ENCODE peak calls at places on chromosomes 12 and 14, in eight cellular contexts. H is T-cell; B is HTR-8/SVneo; O is AG04450; W is central memory CD8-positive, alpha-beta T cell; J is colonic mucosa; N is naive B cell; P is endothelial cell of umbilical vein. Z is an unnamed sample.
A peak's percentile ranks its signal among the peaks of the same experiment; 100 is the strongest.

GRCh38 chr14:34018564-34019244 is 67.8 kb upstream of the EGLN3 start:
- DNase-seq in H (no peak), B (no peak), O (no peak), W (no peak), J (no peak), N (peak; percentile 10), P (no peak), Z (no peak)

GRCh38 chr12:108241961-108242360 is 97.2 kb downstream of the CMKLR1 start:
- DNase-seq in H (no peak), B (peak; percentile 13), O (no peak), W (no peak), J (no peak), N (no peak), P (no peak), Z (no peak)

GRCh38 chr14:81655423-81656314 is 122.0 kb upstream of the SEL1L start:
- DNase-seq in H (no peak), B (peak; percentile 12), O (no peak), W (no peak), J (no peak), N (no peak), P (no peak), Z (no peak)

GRCh38 chr12:130764475-130765185 is 48.5 kb upstream of the RIMBP2 start:
- DNase-seq in H (no peak), B (no peak), O (no peak), W (no peak), J (no peak), N (no peak), P (peak; percentile 15), Z (no peak)

GRCh38 chr12:97082029-97082428 is 175.0 kb downstream of the NEDD1 start:
- DNase-seq in H (no peak), B (no peak), O (no peak), W (no peak), J (no peak), N (no peak), P (no peak), Z (no peak)

GRCh38 chr14:68630611-68631013 is 162.3 kb downstream of the ZFP36L1 start:
- DNase-seq in H (no peak), B (no peak), O (no peak), W (no peak), J (peak; percentile 16), N (no peak), P (no peak), Z (no peak)

GRCh38 chr14:83826838-83827237 is 1703.1 kb upstream of the FLRT2 start:
- DNase-seq in H (no peak), B (no peak), O (no peak), W (no peak), J (no peak), N (no peak), P (no peak), Z (no peak)

GRCh38 chr12:50215033-50215432 is 47.9 kb upstream of the CERS5 start:
- DNase-seq in H (no peak), B (no peak), O (no peak), W (no peak), J (no peak), N (no peak), P (no peak), Z (no peak)

GRCh38 chr14:24851406-24851805 is 198.5 kb downstream of the STXBP6 start:
- DNase-seq in H (no peak), B (no peak), O (no peak), W (no peak), J (no peak), N (no peak), P (no peak), Z (no peak)

GRCh38 chr14:73238262-73238852 is 1.1 kb downstream of the PAPLN start:
- DNase-seq in H (no peak), B (peak; percentile 94), O (peak; percentile 18), W (no peak), J (no peak), N (no peak), P (peak; percentile 63), Z (no peak)

GRCh38 chr14:70640938-70641547 is 673 bp upstream of the TTC9 start:
- DNase-seq in H (peak; percentile 45), B (peak; percentile 81), O (peak; percentile 18), W (no peak), J (peak; percentile 35), N (peak; percentile 71), P (peak; percentile 6), Z (peak; percentile 72)

GRCh38 chr14:60722163-60722835 is 1.9 kb downstream of the SIX4 start:
- DNase-seq in H (no peak), B (peak; percentile 95), O (no peak), W (no peak), J (no peak), N (peak; percentile 19), P (peak; percentile 54), Z (peak; percentile 50)

GRCh38 chr12:2169489-2169888 is 116.7 kb downstream of the CACNA1C start:
- DNase-seq in H (no peak), B (no peak), O (no peak), W (no peak), J (no peak), N (no peak), P (no peak), Z (no peak)

GRCh38 chr12:45705404-45705803 is 24.1 kb upstream of the ARID2 start:
- DNase-seq in H (no peak), B (no peak), O (no peak), W (no peak), J (no peak), N (no peak), P (no peak), Z (no peak)

GRCh38 chr12:132238487-132239248 is 90.7 kb downstream of the GALNT9 start:
- DNase-seq in H (no peak), B (no peak), O (no peak), W (no peak), J (no peak), N (no peak), P (no peak), Z (no peak)

GRCh38 chr12:38811814-38812356 is 93.5 kb downstream of the CPNE8 start:
- DNase-seq in H (no peak), B (no peak), O (no peak), W (no peak), J (no peak), N (no peak), P (no peak), Z (no peak)

GRCh38 chr12:6231359-6232268 is 31.4 kb downstream of the CD9 start:
- DNase-seq in H (no peak), B (no peak), O (no peak), W (no peak), J (peak; percentile 75), N (no peak), P (no peak), Z (no peak)

GRCh38 chr12:127041985-127042625 is 1224.9 kb upstream of the TMEM132C start:
- DNase-seq in H (no peak), B (no peak), O (no peak), W (no peak), J (no peak), N (no peak), P (no peak), Z (peak; percentile 30)

GRCh38 chr12:114911196-114911595 is 227.2 kb upstream of the TBX3 start:
- DNase-seq in H (no peak), B (no peak), O (no peak), W (no peak), J (no peak), N (no peak), P (no peak), Z (no peak)

GRCh38 chr14:83044001-83044400 is 1510.3 kb upstream of the SEL1L start:
- DNase-seq in H (no peak), B (no peak), O (no peak), W (no peak), J (no peak), N (no peak), P (no peak), Z (no peak)

GRCh38 chr14:89277229-89277628 is 139.8 kb downstream of the FOXN3 start:
- DNase-seq in H (no peak), B (no peak), O (no peak), W (no peak), J (no peak), N (no peak), P (no peak), Z (no peak)

GRCh38 chr12:90000721-90001120 is 292.1 kb upstream of the ATP2B1 start:
- DNase-seq in H (no peak), B (no peak), O (no peak), W (no peak), J (no peak), N (no peak), P (no peak), Z (no peak)

GRCh38 chr12:50677858-50678257 is 86.0 kb upstream of the ATF1 start:
- DNase-seq in H (no peak), B (no peak), O (no peak), W (no peak), J (no peak), N (no peak), P (no peak), Z (no peak)

GRCh38 chr14:51520087-51520486 is 131.6 kb upstream of the FRMD6 start:
- DNase-seq in H (no peak), B (no peak), O (no peak), W (no peak), J (no peak), N (no peak), P (peak; percentile 72), Z (no peak)

GRCh38 chr14:103194256-103195045 is 71.2 kb downstream of the TNFAIP2 start:
- DNase-seq in H (no peak), B (peak; percentile 52), O (peak; percentile 26), W (no peak), J (no peak), N (no peak), P (no peak), Z (no peak)

GRCh38 chr12:106681210-106681609 is 93.3 kb upstream of the RIC8B start:
- DNase-seq in H (no peak), B (no peak), O (no peak), W (no peak), J (no peak), N (no peak), P (no peak), Z (no peak)

GRCh38 chr14:96698846-96699543 is 98.2 kb upstream of the VRK1 start:
- DNase-seq in H (no peak), B (no peak), O (no peak), W (no peak), J (no peak), N (no peak), P (no peak), Z (peak; percentile 79)

GRCh38 chr12:115598827-115599226 is 678.7 kb downstream of the MED13L start:
- DNase-seq in H (no peak), B (no peak), O (no peak), W (no peak), J (no peak), N (no peak), P (no peak), Z (no peak)

GRCh38 chr12:109167781-109168180 is 51.4 kb downstream of the ACACB start:
- DNase-seq in H (no peak), B (no peak), O (no peak), W (no peak), J (no peak), N (no peak), P (no peak), Z (no peak)

GRCh38 chr12:122182887-122183587 is at the start of gene LRRC43:
- DNase-seq in H (no peak), B (no peak), O (no peak), W (no peak), J (peak; percentile 41), N (peak; percentile 48), P (peak; percentile 36), Z (peak; percentile 67)

GRCh38 chr12:30514666-30515065 is 181.0 kb downstream of the IPO8 start:
- DNase-seq in H (no peak), B (no peak), O (no peak), W (no peak), J (no peak), N (no peak), P (no peak), Z (no peak)

GRCh38 chr12:93197067-93197593 is 180.6 kb upstream of the NUDT4 start:
- DNase-seq in H (no peak), B (no peak), O (no peak), W (no peak), J (no peak), N (no peak), P (no peak), Z (no peak)

GRCh38 chr12:117129391-117129790 is 30.2 kb upstream of the TESC start:
- DNase-seq in H (no peak), B (no peak), O (no peak), W (no peak), J (no peak), N (no peak), P (no peak), Z (no peak)

GRCh38 chr14:22084393-22085281 is 411.0 kb upstream of the OR4E1 start:
- DNase-seq in H (no peak), B (peak; percentile 6), O (peak; percentile 29), W (no peak), J (peak; percentile 30), N (peak; percentile 47), P (peak; percentile 67), Z (peak; percentile 48)